ENCODE peak calls at places on chromosomes 5 and 9, in six cellular contexts. M, U, I, G, V and O are unnamed samples. For H3K27me3 and H3K4me1, the result is how much of the 10 kb centered on the place peaks cover.

GRCh38 chr5:172886974-172887491 is 53.0 kb downstream of the ERGIC1 start:
- DNase-seq in M (peak), U (no peak), I (peak), G (peak), V (no peak), O (no peak)

GRCh38 chr9:106107716-106108115 is 413.4 kb downstream of the TMEM38B start:
- DNase-seq in M (no peak), U (no peak), I (peak), G (no peak), V (no peak), O (no peak)

GRCh38 chr5:81142108-81142507 is 91.0 kb upstream of the CKMT2 start:
- DNase-seq in M (no peak), U (no peak), I (no peak), G (no peak), V (no peak), O (no peak)

GRCh38 chr5:59100875-59101274 is 518.0 kb downstream of the RAB3C start:
- DNase-seq in M (no peak), U (no peak), I (no peak), G (no peak), V (no peak), O (no peak)

GRCh38 chr5:169956126-169956525 is 24.2 kb downstream of the INSYN2B start:
- DNase-seq in M (no peak), U (no peak), I (no peak), G (no peak), V (no peak), O (no peak)

GRCh38 chr5:74801941-74802340 is 34.9 kb downstream of the NSA2 start:
- DNase-seq in M (no peak), U (no peak), I (no peak), G (no peak), V (no peak), O (peak)

GRCh38 chr5:73666891-73667290 is 40.9 kb downstream of the ARHGEF28 start:
- DNase-seq in M (no peak), U (no peak), I (no peak), G (no peak), V (no peak), O (no peak)

GRCh38 chr5:93188876-93189485 is 392.0 kb downstream of the NR2F1-AS1 start:
- DNase-seq in M (no peak), U (no peak), I (no peak), G (no peak), V (no peak), O (no peak)

GRCh38 chr9:128242828-128243485 is 32.9 kb downstream of the GOLGA2 start:
- DNase-seq in M (peak), U (no peak), I (no peak), G (no peak), V (peak), O (no peak)

GRCh38 chr9:85743290-85744128 is 1.8 kb upstream of the AGTPBP1 start:
- DNase-seq in M (peak), U (peak), I (peak), G (peak), V (no peak), O (peak)

GRCh38 chr5:181152406-181152805 is 5.0 kb downstream of the OR2V2 start:
- DNase-seq in M (no peak), U (no peak), I (peak), G (no peak), V (no peak), O (peak)

GRCh38 chr5:145350501-145350900 is 484.6 kb downstream of the PRELID2 start:
- DNase-seq in M (no peak), U (no peak), I (peak), G (no peak), V (no peak), O (peak)

GRCh38 chr5:179439181-179439990 is 94.1 kb upstream of the ADAMTS2 start:
- DNase-seq in M (no peak), U (no peak), I (no peak), G (no peak), V (no peak), O (no peak)

GRCh38 chr9:128088253-128088945 is 20.4 kb downstream of the SLC25A25 start:
- DNase-seq in M (no peak), U (no peak), I (no peak), G (no peak), V (no peak), O (no peak)

GRCh38 chr9:5089737-5090136 is 95.7 kb downstream of the INSL6 start:
- DNase-seq in M (no peak), U (no peak), I (peak), G (no peak), V (no peak), O (no peak)

GRCh38 chr5:98773464-98774191 is at the start of gene RGMB:
- DNase-seq in M (peak), U (peak), I (peak), G (peak), V (peak), O (peak)

GRCh38 chr9:95313010-95313498 is 4.5 kb downstream of the FANCC start:
- DNase-seq in M (peak), U (no peak), I (peak), G (peak), V (peak), O (peak)

GRCh38 chr9:98185021-98185567 is 7.3 kb downstream of the CORO2A start:
- DNase-seq in M (no peak), U (no peak), I (no peak), G (no peak), V (no peak), O (no peak)

GRCh38 chr9:73780916-73781315 is 629.3 kb downstream of the ANXA1 start:
- DNase-seq in M (no peak), U (no peak), I (peak), G (no peak), V (no peak), O (peak)

GRCh38 chr5:130267926-130268325 is 363.7 kb downstream of the CHSY3 start:
- DNase-seq in M (no peak), U (no peak), I (no peak), G (no peak), V (no peak), O (no peak)

GRCh38 chr5:130272837-130273236 is 368.6 kb downstream of the CHSY3 start:
- DNase-seq in M (no peak), U (no peak), I (no peak), G (no peak), V (no peak), O (no peak)

GRCh38 chr5:130268489-130268888 is 364.2 kb downstream of the CHSY3 start:
- DNase-seq in M (no peak), U (no peak), I (no peak), G (no peak), V (no peak), O (peak)

DNA sequence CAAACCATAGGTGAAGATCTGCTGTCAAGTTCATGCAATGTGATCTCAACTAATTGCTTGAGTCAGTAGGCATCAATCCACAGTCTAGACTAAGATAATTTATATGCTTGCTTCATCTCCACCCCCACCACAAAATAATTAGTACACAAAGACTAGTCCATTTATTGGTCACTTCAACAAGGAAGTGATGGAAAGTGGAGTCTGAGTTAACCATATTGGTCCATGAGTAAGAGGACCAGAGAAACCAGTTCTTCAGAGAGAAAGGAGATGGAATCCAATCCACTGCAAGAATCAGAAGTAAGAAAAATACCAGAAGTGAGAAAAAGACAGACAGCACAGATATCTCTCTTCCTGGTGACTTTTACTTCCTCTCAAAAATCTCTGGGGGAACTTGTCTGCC is 366.5 kb downstream of the CHSY3 start:
- DNase-seq in M (no peak), U (no peak), I (no peak), G (no peak), V (no peak), O (peak)
- H3K27me3 ChIP-seq in M (under half), U (under half), I (under half), G (under half), V (under half), O (under half)

DNA sequence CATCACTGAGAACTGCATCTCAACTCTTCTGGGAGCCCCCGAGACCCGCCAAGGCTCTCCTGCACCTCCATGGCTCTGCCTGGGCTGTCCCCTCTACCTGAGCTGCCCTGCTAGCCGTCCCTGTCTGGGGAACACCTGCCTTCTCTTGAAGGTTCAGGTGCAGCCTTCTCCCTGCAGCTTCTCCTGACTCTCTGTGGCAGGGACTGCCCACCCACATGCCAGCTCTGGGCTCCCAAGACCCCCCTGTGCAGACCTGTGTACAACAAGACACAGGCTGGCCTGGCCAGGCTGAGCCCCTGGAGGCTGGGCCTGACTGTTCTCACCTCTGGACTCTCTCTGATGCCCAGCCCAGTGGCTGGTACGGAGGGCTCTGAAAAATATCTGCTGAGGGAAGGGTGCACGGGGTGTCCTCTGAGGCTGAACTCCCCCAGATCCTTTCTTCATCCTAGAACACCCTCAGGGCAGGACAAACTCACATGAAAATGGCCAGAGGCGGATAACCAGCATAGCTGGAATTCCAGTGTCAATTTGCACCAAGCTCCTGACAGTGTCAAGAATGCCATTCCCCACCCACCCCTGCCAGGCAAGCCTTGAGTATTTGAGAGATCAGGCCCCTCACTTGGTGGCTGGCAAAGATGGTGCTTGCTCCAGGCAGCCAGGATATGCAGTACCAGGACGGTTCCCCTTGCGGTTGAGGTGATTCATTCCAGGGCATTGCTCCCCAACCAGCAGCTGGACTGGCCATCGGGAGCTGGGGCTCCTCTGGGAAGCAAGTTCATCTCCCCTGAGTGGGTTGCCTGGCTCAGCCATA is 40.9 kb upstream of the SLC25A51 start:
- DNase-seq in M (no peak), U (no peak), I (no peak), G (peak), V (no peak), O (peak)
- H3K4me1 ChIP-seq in M (under half), U (under half), I (under half), G (half or more), V (under half), O (under half)

DNA sequence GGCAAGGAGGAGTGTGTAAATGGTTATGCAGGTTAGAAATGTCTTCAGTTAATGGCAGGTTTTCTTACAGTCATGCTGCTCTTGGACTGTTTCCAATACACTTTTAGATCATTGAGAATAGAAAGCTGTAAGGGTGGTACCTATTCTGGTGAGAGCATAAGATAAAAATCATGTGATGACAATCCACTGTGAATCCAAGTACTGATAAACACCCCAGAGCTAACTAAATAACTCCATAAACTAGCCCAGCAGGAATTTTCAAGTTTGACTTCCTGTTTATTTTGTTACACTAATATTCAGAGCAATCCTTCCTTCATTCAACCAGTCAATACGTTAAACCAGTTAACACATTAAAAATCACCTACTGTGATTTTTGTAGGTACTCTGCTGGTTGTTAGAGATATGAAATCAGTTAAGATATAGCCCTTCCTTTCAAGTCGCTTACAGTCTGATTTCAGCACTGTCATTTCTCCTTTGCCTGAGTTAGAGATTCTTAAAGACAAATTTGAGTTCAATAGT is 22.6 kb downstream of the VCAN start:
- DNase-seq in M (no peak), U (no peak), I (no peak), G (no peak), V (no peak), O (peak)
- H3K27ac ChIP-seq in M (no peak), U (no peak), I (no peak), G (no peak), V (no peak), O (no peak)

GRCh38 chr5:56813302-56813701 is 2.0 kb upstream of the MAP3K1 start:
- DNase-seq in M (no peak), U (no peak), I (no peak), G (no peak), V (no peak), O (no peak)
- H3K27me3 ChIP-seq in M (under half), U (under half), I (under half), G (under half), V (under half), O (under half)